ENCODE peak calls at places on chromosomes 16 and 17, in five cellular contexts. E is K562; H is right cardiac atrium; W is pancreas; P is CD8-positive, alpha-beta T cell. F is an unnamed sample. For H3K4me1, the result is how much of the 10 kb centered on the place peaks cover.

GRCh38 chr17:64282753-64283080 is 19.7 kb upstream of the TEX2 start:
- ATAC-seq in W (peak), P (no peak), H (no peak), E (no peak), F (peak)

GRCh38 chr17:74262601-74263000 is 11.4 kb upstream of the DNAI2 start:
- ATAC-seq in H (no peak), E (peak), W (no peak), P (no peak), F (no peak)

GRCh38 chr17:21542991-21543390 is 149.3 kb upstream of the KCNJ18 start:
- ATAC-seq in P (no peak), H (no peak), W (no peak), E (no peak), F (no peak)

GRCh38 chr16:70331588-70332358 is 14.9 kb upstream of the DDX19A start:
- ATAC-seq in E (peak), P (peak), W (peak), H (peak), F (peak)

GRCh38 chr17:10628756-10629155 is 28.4 kb downstream of the MYH3 start:
- ATAC-seq in H (no peak), P (no peak), W (no peak), E (peak), F (no peak)

GRCh38 chr16:48117217-48118105 is 38.3 kb downstream of the ABCC12 start:
- ATAC-seq in H (peak), W (peak), P (peak), E (peak), F (no peak)

GRCh38 chr17:16304832-16305231 is 48.4 kb downstream of the CENPV start:
- ATAC-seq in W (peak), H (no peak), P (peak), E (peak), F (no peak)

GRCh38 chr17:27414686-27415085 is 41.6 kb upstream of the KSR1 start:
- ATAC-seq in W (no peak), H (no peak), P (no peak), E (no peak), F (no peak)

GRCh38 chr17:73819440-73820395 is 175.5 kb upstream of the SDK2 start:
- ATAC-seq in E (no peak), H (peak), P (no peak), W (no peak), F (no peak)

GRCh38 chr16:67943619-67944503 is at the start of gene LCAT:
- ATAC-seq in P (no peak), H (peak), W (peak), E (peak), F (peak)

GRCh38 chr17:2282297-2282873 is 21.2 kb downstream of the SMG6 start:
- ATAC-seq in E (peak), W (peak), H (no peak), P (peak), F (peak)

GRCh38 chr16:71622088-71622487 is 3.9 kb upstream of the MARVELD3 start:
- ATAC-seq in W (no peak), H (no peak), E (no peak), P (no peak), F (no peak)

GRCh38 chr16:31477220-31478216 is 5.4 kb upstream of the SLC5A2 start:
- ATAC-seq in E (peak), H (peak), P (peak), W (peak), F (no peak)

GRCh38 chr16:88306860-88307545 is 75.8 kb upstream of the ZNF469 start:
- ATAC-seq in H (peak), W (peak), P (no peak), E (no peak), F (no peak)
- H3K4me1 ChIP-seq in H (under half), W (under half), P (under half), E (under half), F (under half)

DNA sequence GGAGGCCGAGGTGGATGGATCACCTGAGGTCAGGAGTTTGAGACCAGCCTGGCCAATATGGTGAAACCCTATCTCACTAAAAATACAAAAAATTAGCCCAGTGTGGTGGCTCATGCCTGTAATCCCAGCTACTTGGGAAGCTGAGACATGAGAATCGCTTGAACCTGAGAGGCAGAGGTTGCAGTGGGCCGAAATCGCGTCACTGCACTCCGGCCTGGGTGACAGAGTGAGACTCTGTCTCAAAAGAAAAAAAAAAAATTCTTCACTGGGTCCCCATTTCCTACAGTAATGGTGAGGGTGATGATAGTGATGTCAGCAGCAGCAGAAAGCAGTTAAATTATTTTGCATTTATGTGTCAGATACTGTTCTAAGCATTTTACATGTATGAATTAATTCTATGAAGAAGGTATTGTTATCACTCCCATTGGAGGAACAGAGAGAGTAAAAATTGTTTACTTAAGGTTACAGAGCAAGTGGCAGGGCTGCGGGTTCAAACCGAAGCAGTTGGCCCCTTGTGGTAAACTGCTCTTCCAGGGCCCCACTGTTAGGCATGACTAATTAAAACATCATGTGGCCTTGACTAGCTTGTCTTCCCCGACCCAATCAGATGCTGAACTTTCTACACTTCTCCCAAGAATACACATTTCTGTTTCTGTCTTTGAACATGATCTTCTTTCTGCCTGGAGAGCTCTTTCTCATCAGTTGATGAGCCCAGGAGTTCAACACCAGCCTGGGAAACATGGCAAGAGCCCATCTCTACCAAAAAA is 45.8 kb downstream of the STAT3 start:
- ATAC-seq in P (peak), W (no peak), H (no peak), E (no peak), F (no peak)
- H3K4me1 ChIP-seq in P (under half), W (under half), H (under half), E (under half), F (under half)

GRCh38 chr17:81515530-81516041 is 3.0 kb upstream of the ACTG1 start:
- ATAC-seq in W (no peak), E (no peak), P (no peak), H (no peak), F (no peak)

GRCh38 chr17:81512984-81513668 is 527 bp upstream of the ACTG1 start:
- ATAC-seq in P (peak), H (peak), E (peak), W (peak), F (peak)

GRCh38 chr17:81513669-81514484 is 1.3 kb upstream of the ACTG1 start:
- ATAC-seq in P (no peak), H (peak), W (peak), E (no peak), F (peak)

GRCh38 chr17:81514735-81515529 is 2.3 kb upstream of the ACTG1 start:
- ATAC-seq in W (peak), H (peak), P (peak), E (no peak), F (peak)

DNA sequence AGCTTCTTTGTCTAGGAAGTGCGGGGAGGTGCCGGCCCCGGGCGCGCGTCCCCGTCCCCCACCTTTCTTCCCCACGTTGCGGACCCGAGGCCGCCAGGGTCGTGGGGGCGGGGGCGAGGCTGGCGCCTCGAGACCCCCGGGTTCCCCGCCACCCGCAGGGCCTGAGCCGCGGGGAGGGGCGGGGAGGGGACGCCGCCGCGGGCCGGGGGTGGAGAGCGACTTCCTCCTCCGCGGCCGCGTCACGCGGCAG is 1.8 kb upstream of the ACTG1 start:
- ATAC-seq in H (no peak), E (no peak), W (no peak), P (no peak), F (no peak)
- H3K4me1 ChIP-seq in H (under half), E (under half), W (under half), P (under half), F (under half)

DNA sequence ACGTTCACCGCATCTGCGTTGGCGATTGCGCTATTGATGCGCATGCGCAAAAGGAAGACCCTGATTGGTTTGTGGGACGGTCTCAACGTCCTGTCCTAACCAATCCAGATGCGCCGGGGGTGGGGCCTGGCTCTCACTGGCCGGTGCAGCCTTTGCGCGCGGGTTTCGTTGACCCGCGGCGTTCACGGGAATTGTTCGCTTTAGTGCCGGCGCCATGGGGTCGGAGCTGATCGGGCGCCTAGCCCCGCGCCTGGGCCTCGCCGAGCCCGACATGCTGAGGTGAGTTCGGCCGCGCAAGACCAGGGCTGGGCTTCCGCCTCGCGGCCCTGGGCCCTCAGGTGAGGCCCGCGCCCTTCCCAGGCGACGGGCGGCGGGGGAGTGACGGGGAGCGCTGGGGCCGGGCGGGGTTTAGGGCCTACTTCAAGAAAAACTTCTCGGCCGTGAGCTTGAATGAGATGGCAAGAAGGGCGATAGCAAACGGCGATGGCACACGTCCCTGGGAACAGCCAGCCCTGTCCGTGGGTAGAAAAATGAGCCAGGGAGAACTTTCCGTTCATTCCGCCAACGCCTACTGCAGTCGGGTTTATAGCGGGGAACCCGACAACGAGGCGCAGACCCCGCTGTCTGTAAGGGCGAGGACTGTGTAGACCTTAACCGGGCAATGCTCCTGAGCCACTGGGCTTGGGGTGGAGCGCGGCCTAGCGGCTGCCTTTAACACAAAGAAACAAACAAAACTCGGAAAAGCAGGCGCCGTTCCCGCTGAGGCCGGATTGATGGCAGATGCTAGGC is at the start of gene ORC6:
- ATAC-seq in H (peak), E (peak), P (peak), W (peak), F (peak)
- H3K4me1 ChIP-seq in H (under half), E (under half), P (under half), W (under half), F (under half)

GRCh38 chr16:79792952-79793351 is 192.4 kb upstream of the MAF start:
- ATAC-seq in W (no peak), P (no peak), E (no peak), H (no peak), F (no peak)
- H3K4me1 ChIP-seq in W (under half), P (under half), E (under half), H (under half), F (under half)

F was measured in gastroesophageal sphincter.